ENCODE peak calls at places on chromosomes 3 and 15, in five cellular contexts. X, N, E, T and J are unnamed samples.

GRCh38 chr3:126393563-126393962 is 1.1 kb upstream of the CFAP100 start:
- DNase-seq in X (no peak), N (no peak), E (no peak), T (no peak), J (no peak)

GRCh38 chr15:70576683-70577082 is 186.7 kb downstream of the UACA start:
- DNase-seq in X (no peak), N (no peak), E (no peak), T (no peak), J (no peak)

GRCh38 chr3:55668359-55668758 is 181.3 kb upstream of the WNT5A start:
- DNase-seq in X (no peak), N (no peak), E (no peak), T (no peak), J (no peak)

GRCh38 chr3:158845748-158846350 is 44.0 kb downstream of the MFSD1 start:
- DNase-seq in X (peak; percentile 41), N (no peak), E (peak; percentile 68), T (peak; percentile 70), J (peak; percentile 67)

GRCh38 chr3:52054689-52055511 is 1.5 kb downstream of the DUSP7 start:
- DNase-seq in X (no peak), N (no peak), E (peak; percentile 71), T (peak; percentile 20), J (no peak)

GRCh38 chr3:9397911-9398714 is 698 bp downstream of the SETD5 start:
- DNase-seq in X (peak; percentile 40), N (no peak), E (peak; percentile 30), T (no peak), J (no peak)

GRCh38 chr3:142886938-142887337 is 1.9 kb downstream of the PCOLCE2 start:
- DNase-seq in X (no peak), N (no peak), E (no peak), T (peak; percentile 39), J (peak; percentile 33)

GRCh38 chr15:79282371-79283251 is at the start of gene ANKRD34C:
- DNase-seq in X (no peak), N (no peak), E (peak; percentile 81), T (no peak), J (peak; percentile 19)

GRCh38 chr15:44811347-44811746 is 75.0 kb downstream of the TRIM69 start:
- DNase-seq in X (peak; percentile 24), N (no peak), E (no peak), T (no peak), J (no peak)

GRCh38 chr15:74196175-74196574 is 6.4 kb downstream of the STRA6 start:
- DNase-seq in X (peak; percentile 43), N (no peak), E (no peak), T (no peak), J (no peak)

GRCh38 chr15:65870889-65871533 is 1.7 kb downstream of the RAB11A start:
- DNase-seq in X (peak; percentile 40), N (no peak), E (peak; percentile 38), T (peak; percentile 32), J (peak; percentile 25)

GRCh38 chr3:46719044-46719565 is 1.4 kb upstream of the PRSS50 start:
- DNase-seq in X (no peak), N (no peak), E (no peak), T (no peak), J (no peak)

GRCh38 chr15:41013698-41014414 is 60.6 kb downstream of the CHAC1 start:
- DNase-seq in X (no peak), N (peak; percentile 50), E (no peak), T (no peak), J (no peak)

GRCh38 chr3:61181874-61182273 is 69.4 kb downstream of the FHIT start:
- DNase-seq in X (peak; percentile 52), N (peak; percentile 64), E (no peak), T (no peak), J (peak; percentile 32)

GRCh38 chr15:99969261-99969960 is 236.2 kb upstream of the LYSMD4 start:
- DNase-seq in X (no peak), N (no peak), E (no peak), T (no peak), J (no peak)

GRCh38 chr3:72492240-72492639 is 356.0 kb downstream of the SHQ1 start:
- DNase-seq in X (no peak), N (no peak), E (no peak), T (no peak), J (no peak)

GRCh38 chr3:193932576-193932975 is 203.4 kb upstream of the HES1 start:
- DNase-seq in X (no peak), N (no peak), E (no peak), T (no peak), J (no peak)

DNA sequence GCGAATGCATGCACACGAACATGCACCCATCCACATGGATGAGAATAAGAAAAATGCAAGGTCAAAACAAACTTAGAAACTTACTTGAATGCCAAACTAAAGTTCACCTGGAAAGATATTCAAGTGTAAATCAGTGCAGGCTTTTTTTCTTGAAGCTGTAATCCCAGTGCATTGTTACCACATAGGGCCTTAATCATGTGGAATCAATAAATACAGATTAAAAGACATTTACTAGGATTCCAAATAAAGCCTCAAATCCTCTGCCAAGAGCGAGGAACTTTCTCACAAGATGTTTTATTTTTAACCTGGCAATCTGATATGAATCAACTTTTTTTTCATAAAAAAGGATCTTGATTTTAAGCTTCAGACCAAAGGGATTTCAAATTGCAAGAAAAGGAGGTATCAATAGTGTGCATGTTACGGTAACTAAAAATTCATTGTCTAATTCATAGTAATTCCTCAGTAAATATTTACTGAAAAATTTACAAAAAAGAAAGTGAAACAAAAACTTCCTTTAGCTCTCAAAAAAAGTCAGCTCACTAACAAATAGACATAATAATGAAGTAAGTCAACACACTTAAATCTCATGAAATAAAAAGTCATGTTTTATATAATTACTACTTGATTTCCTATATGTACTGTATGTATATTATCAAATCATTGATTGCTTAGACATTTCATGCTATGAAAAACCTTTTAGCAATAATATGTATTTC is 978.6 kb downstream of the PLOD2 start:
- DNase-seq in X (no peak), N (no peak), E (no peak), T (no peak), J (no peak)
- TF ChIP-seq FOXM1 in X (no peak), N (no peak), E (no peak), T (no peak), J (no peak)

DNA sequence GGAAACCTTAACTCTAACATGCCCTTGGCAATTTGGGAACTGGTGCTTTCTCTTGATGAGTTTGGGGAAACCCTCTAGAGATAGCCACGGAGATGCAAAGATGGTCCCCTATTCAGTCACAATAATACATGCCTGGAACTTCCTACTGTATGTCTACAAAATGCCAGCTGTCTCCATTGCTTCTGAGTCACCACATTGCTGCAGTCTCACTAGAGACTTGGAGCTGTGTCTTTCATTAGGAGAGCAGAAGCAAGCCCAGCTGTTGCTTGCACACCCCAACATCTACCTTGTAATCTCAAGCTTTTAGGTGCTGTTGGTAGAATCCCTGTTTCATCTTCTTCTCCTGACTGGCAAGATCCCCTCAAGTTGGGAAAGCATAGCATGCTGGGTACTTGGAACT is 261.0 kb downstream of the ADAMTSL3 start:
- DNase-seq in X (no peak), N (no peak), E (no peak), T (no peak), J (no peak)
- TF ChIP-seq FOXM1 in X (no peak), N (no peak), E (no peak), T (no peak), J (no peak)

GRCh38 chr3:111928613-111929012 is 50.2 kb upstream of the ABHD10 start:
- DNase-seq in X (no peak), N (no peak), E (no peak), T (no peak), J (no peak)

GRCh38 chr3:111926266-111926676 is 52.6 kb upstream of the ABHD10 start:
- DNase-seq in X (no peak), N (no peak), E (no peak), T (no peak), J (no peak)

GRCh38 chr3:111923821-111924220 is 55.0 kb upstream of the ABHD10 start:
- DNase-seq in X (no peak), N (no peak), E (no peak), T (no peak), J (no peak)

GRCh38 chr3:111923095-111923771 is 55.6 kb upstream of the ABHD10 start:
- DNase-seq in X (no peak), N (no peak), E (no peak), T (no peak), J (no peak)

DNA sequence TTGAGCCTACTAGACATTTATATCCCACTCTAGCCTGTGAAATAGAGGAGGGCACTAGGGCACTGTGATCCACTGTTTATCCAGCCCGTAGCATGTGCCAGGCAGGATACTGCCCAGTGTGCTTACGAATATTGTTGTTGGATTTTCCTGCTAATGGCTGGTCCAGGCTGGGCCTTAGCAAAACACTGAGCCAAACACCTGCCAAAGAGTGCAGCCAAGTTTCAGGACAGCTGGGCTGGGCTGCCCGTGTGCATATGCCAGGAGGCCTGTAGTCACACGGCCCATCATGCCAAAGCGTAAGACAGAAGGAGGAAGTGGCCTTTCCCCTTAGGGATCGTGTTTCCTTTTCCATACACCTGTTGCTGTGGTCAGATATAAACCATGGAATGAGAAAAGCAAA is 54.5 kb upstream of the ABHD10 start:
- DNase-seq in X (no peak), N (no peak), E (no peak), T (no peak), J (no peak)
- TF ChIP-seq FOXM1 in X (no peak), N (no peak), E (no peak), T (no peak), J (no peak)

DNA sequence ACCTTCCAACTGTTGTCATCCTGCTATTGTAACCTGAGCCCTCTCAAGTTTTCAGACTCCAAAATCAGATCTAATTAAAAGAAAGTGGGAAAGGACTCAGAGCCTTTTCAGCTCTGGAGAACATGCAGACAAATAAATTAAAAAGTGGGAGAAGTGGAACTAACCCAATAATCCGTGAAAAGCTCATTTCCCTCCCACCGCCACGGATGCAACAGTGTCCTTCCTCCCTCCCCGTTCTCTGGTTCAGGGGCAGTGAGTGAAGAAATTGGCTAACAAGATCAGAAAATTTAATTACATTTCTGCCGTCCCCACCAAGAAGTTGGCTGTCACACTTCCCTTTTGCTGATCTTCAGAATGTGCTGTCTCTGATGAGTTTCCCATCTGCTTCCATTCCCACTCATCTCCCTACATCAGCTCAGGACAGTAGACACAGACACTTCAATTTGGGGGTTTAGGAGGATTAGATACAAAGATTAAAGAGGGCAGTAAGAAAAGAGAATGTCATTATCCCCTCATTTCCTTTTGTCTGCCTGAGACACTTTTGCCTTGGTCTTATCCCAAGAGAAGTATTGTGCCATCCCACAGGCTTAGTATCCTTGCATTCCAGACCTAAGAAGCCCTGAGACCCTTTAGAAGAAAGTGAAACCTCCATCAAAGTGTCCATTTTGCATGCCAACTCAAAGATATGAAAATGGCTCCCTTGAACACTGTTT is 335.7 kb upstream of the PPP2R3A start:
- DNase-seq in X (no peak), N (no peak), E (no peak), T (no peak), J (no peak)
- TF ChIP-seq FOXM1 in X (no peak), N (no peak), E (no peak), T (no peak), J (no peak)

DNA sequence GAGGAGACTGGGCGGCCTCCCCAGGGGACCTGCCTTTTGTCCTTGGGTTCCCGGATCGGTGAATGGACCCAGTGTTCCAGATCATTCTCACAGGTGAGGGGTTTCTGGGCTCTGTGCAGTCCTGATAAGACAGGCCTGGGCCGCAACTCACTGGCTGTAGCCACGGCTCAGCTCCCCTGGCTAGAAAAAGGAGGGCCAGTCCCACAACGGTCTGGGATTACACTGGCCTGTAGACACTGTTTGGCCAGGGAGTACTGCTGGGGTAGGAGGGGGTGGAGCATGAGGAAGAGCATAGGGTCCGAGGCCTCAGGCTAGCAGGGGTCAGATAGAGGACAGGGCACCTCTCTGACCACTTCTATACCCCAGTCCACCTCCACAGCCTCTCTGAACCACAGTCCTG is 21.0 kb upstream of the TICRR start:
- DNase-seq in X (no peak), N (no peak), E (no peak), T (peak; percentile 11), J (no peak)
- TF ChIP-seq FOXM1 in X (no peak), N (no peak), E (no peak), T (no peak), J (no peak)

GRCh38 chr15:76376029-76376428 is 39.5 kb downstream of the ISL2 start:
- DNase-seq in X (no peak), N (no peak), E (no peak), T (no peak), J (peak; percentile 46)
- TF ChIP-seq FOXM1 in X (no peak), N (no peak), E (no peak), T (no peak), J (no peak)